ENCODE peak calls at places on chromosomes 1 and 21, in eight cellular contexts. J, Z, K, X, M, G, U and A are unnamed samples.

GRCh38 chr1:65021792-65022191 is 55.4 kb upstream of the JAK1 start:
- DNase-seq in J (no peak), Z (no peak), K (no peak), X (no peak), M (peak; percentile 51), G (peak; percentile 87), U (no peak), A (no peak)

GRCh38 chr1:3651939-3652537 is at the start of gene TP73:
- DNase-seq in J (peak; percentile 31), Z (no peak), K (no peak), X (peak; percentile 25), M (peak; percentile 88), G (peak; percentile 90), U (peak; percentile 39), A (no peak)

GRCh38 chr1:43776043-43776761 is 68.9 kb downstream of the ST3GAL3 start:
- DNase-seq in J (no peak), Z (peak; percentile 80), K (no peak), X (peak; percentile 86), M (no peak), G (no peak), U (no peak), A (peak; percentile 79)

GRCh38 chr1:64811131-64811530 is 66.3 kb downstream of the RAVER2 start:
- DNase-seq in J (no peak), Z (no peak), K (no peak), X (no peak), M (no peak), G (no peak), U (no peak), A (no peak)

GRCh38 chr1:216024546-216024945 is 398.7 kb downstream of the USH2A start:
- DNase-seq in J (no peak), Z (no peak), K (no peak), X (no peak), M (no peak), G (no peak), U (no peak), A (no peak)

GRCh38 chr1:207313131-207313530 is 8.3 kb upstream of the CD55 start:
- DNase-seq in J (no peak), Z (peak; percentile 41), K (no peak), X (peak; percentile 43), M (no peak), G (no peak), U (no peak), A (no peak)

GRCh38 chr1:1426961-1427934 is 6.2 kb upstream of the ANKRD65 start:
- DNase-seq in J (no peak), Z (no peak), K (no peak), X (peak; percentile 59), M (peak; percentile 51), G (peak; percentile 80), U (no peak), A (peak; percentile 19)

GRCh38 chr1:201275266-201275666 is 8.0 kb upstream of the PKP1 start:
- DNase-seq in J (peak; percentile 76), Z (peak; percentile 97), K (no peak), X (peak; percentile 98), M (peak; percentile 97), G (no peak), U (no peak), A (peak; percentile 72)

GRCh38 chr1:172135923-172136610 is 284.4 kb upstream of the C1orf105 start:
- DNase-seq in J (no peak), Z (peak; percentile 63), K (no peak), X (peak; percentile 71), M (peak; percentile 12), G (no peak), U (no peak), A (peak; percentile 76)

GRCh38 chr1:115063238-115063901 is 25.9 kb downstream of the TSPAN2 start:
- DNase-seq in J (no peak), Z (peak; percentile 93), K (no peak), X (no peak), M (no peak), G (no peak), U (no peak), A (peak; percentile 54)

GRCh38 chr1:1264868-1265272 is 8.8 kb downstream of the UBE2J2 start:
- DNase-seq in J (no peak), Z (peak; percentile 99), K (no peak), X (peak; percentile 99), M (peak; percentile 15), G (peak; percentile 64), U (peak; percentile 46), A (peak; percentile 100)

GRCh38 chr21:34705032-34705431 is 36.2 kb downstream of the CLIC6 start:
- DNase-seq in J (no peak), Z (no peak), K (no peak), X (peak; percentile 48), M (no peak), G (no peak), U (no peak), A (no peak)

GRCh38 chr1:228022571-228023293 is 15.9 kb downstream of the WNT3A start:
- DNase-seq in J (peak; percentile 6), Z (no peak), K (no peak), X (no peak), M (no peak), G (no peak), U (no peak), A (no peak)

GRCh38 chr1:17350053-17350452 is 21.9 kb upstream of the PADI6 start:
- DNase-seq in J (no peak), Z (no peak), K (no peak), X (no peak), M (no peak), G (no peak), U (no peak), A (no peak)

GRCh38 chr1:51714374-51715019 is 97.6 kb downstream of the OSBPL9 start:
- DNase-seq in J (no peak), Z (peak; percentile 27), K (no peak), X (peak; percentile 42), M (no peak), G (no peak), U (no peak), A (peak; percentile 11)